ENCODE peak calls at places on chromosome 18, in nine cellular contexts. L, I, C, J, B, Q, F, N and S are unnamed samples.

GRCh38 chr18:65016631-65017371 is 734.0 kb upstream of the CDH7 start:
- DNase-seq in L (no peak), I (no peak), C (no peak), J (no peak), B (no peak), Q (no peak), F (no peak), N (no peak), S (no peak)

GRCh38 chr18:27311114-27311513 is 126.0 kb upstream of the CHST9 start:
- DNase-seq in L (no peak), I (no peak), C (no peak), J (no peak), B (no peak), Q (no peak), F (no peak), N (no peak), S (no peak)

GRCh38 chr18:63073481-63073880 is 246.1 kb downstream of the BCL2 start:
- DNase-seq in L (no peak), I (peak; percentile 66), C (no peak), J (no peak), B (peak; percentile 32), Q (no peak), F (no peak), N (no peak), S (no peak)

GRCh38 chr18:76480913-76481312 is 14.1 kb downstream of the ZNF516 start:
- DNase-seq in L (no peak), I (no peak), C (no peak), J (no peak), B (no peak), Q (no peak), F (no peak), N (no peak), S (no peak)

GRCh38 chr18:48108136-48108535 is 177.7 kb upstream of the SMAD2 start:
- DNase-seq in L (no peak), I (no peak), C (no peak), J (no peak), B (no peak), Q (no peak), F (no peak), N (no peak), S (no peak)

GRCh38 chr18:62751341-62751821 is 36.0 kb downstream of the PHLPP1 start:
- DNase-seq in L (no peak), I (no peak), C (peak; percentile 17), J (no peak), B (no peak), Q (no peak), F (peak; percentile 60), N (no peak), S (peak; percentile 33)

GRCh38 chr18:26017929-26018328 is 72.5 kb downstream of the SS18 start:
- DNase-seq in L (no peak), I (no peak), C (no peak), J (no peak), B (no peak), Q (no peak), F (peak; percentile 21), N (no peak), S (no peak)

GRCh38 chr18:8959551-8960135 is 142.9 kb upstream of the NDUFV2 start:
- DNase-seq in L (no peak), I (no peak), C (no peak), J (no peak), B (no peak), Q (no peak), F (no peak), N (no peak), S (no peak)

GRCh38 chr18:6943143-6943542 is 174.5 kb downstream of the LAMA1 start:
- DNase-seq in L (no peak), I (no peak), C (no peak), J (no peak), B (no peak), Q (no peak), F (no peak), N (no peak), S (no peak)

GRCh38 chr18:23265691-23266399 is 130.6 kb downstream of the CABLES1 start:
- DNase-seq in L (no peak), I (no peak), C (no peak), J (no peak), B (no peak), Q (no peak), F (no peak), N (no peak), S (no peak)

GRCh38 chr18:77299706-77300105 is 50.1 kb downstream of the GALR1 start:
- DNase-seq in L (no peak), I (no peak), C (no peak), J (no peak), B (no peak), Q (no peak), F (no peak), N (no peak), S (no peak)

GRCh38 chr18:42782929-42783328 is 332.6 kb downstream of the RIT2 start:
- DNase-seq in L (no peak), I (no peak), C (no peak), J (no peak), B (no peak), Q (no peak), F (no peak), N (no peak), S (no peak)

GRCh38 chr18:2905802-2906521 is 59.2 kb downstream of the EMILIN2 start:
- DNase-seq in L (peak; percentile 36), I (peak; percentile 72), C (no peak), J (no peak), B (peak; percentile 49), Q (peak; percentile 11), F (no peak), N (peak; percentile 11), S (no peak)

GRCh38 chr18:35030234-35030989 is 10.8 kb upstream of the MAPRE2 start:
- DNase-seq in L (no peak), I (peak; percentile 34), C (no peak), J (no peak), B (no peak), Q (no peak), F (no peak), N (no peak), S (no peak)

GRCh38 chr18:51617167-51617566 is 419.7 kb upstream of the MEX3C start:
- DNase-seq in L (no peak), I (no peak), C (no peak), J (no peak), B (no peak), Q (no peak), F (peak; percentile 25), N (no peak), S (no peak)

GRCh38 chr18:3995476-3996102 is 459.5 kb downstream of the DLGAP1 start:
- DNase-seq in L (peak; percentile 12), I (peak; percentile 78), C (peak; percentile 2), J (peak; percentile 64), B (no peak), Q (peak; percentile 29), F (peak; percentile 81), N (peak; percentile 51), S (peak; percentile 32)

GRCh38 chr18:27771571-27771970 is 405.4 kb downstream of the CDH2 start:
- DNase-seq in L (no peak), I (no peak), C (no peak), J (no peak), B (no peak), Q (no peak), F (peak; percentile 23), N (no peak), S (no peak)

GRCh38 chr18:8046421-8046820 is 479.3 kb downstream of the PTPRM start:
- DNase-seq in L (no peak), I (no peak), C (no peak), J (no peak), B (no peak), Q (no peak), F (peak; percentile 22), N (no peak), S (no peak)

GRCh38 chr18:36568487-36568886 is 260.3 kb downstream of the TPGS2 start:
- DNase-seq in L (no peak), I (no peak), C (no peak), J (no peak), B (no peak), Q (no peak), F (no peak), N (no peak), S (no peak)

GRCh38 chr18:34707670-34708069 is 2.4 kb upstream of the DTNA start:
- DNase-seq in L (no peak), I (no peak), C (no peak), J (peak; percentile 60), B (no peak), Q (no peak), F (peak; percentile 95), N (peak; percentile 84), S (peak; percentile 92)

GRCh38 chr18:80166725-80167124 is 57.7 kb downstream of the ADNP2 start:
- DNase-seq in L (no peak), I (no peak), C (no peak), J (no peak), B (no peak), Q (no peak), F (no peak), N (no peak), S (no peak)